ENCODE peak calls at places on chromosomes 1 and 21, in six cellular contexts. D is adrenal gland, E is activated B cell treated with CpG ODN at 0.5 μM for 24 hours, Q is lower leg skin, G is EH, O is left ventricle myocardium inferior. J is an unnamed sample.

GRCh38 chr1:214558002-214558770 is 6.8 kb upstream of the PTPN14 start:
- DNase-seq in G (peak), Q (no peak), E (no peak), D (no peak), O (no peak), J (no peak)

GRCh38 chr1:31514117-31514516 is 62.2 kb upstream of the TINAGL1 start:
- DNase-seq in E (no peak), Q (no peak), D (no peak), G (no peak), O (no peak), J (no peak)

GRCh38 chr1:94522304-94522703 is 19.3 kb downstream of the F3 start:
- DNase-seq in G (peak), E (no peak), O (no peak), Q (no peak), D (no peak), J (no peak)

GRCh38 chr1:27621067-27621920 is 13.7 kb downstream of the FGR start:
- DNase-seq in E (no peak), O (no peak), D (peak), Q (no peak), G (peak), J (no peak)

GRCh38 chr1:161216945-161217712 is 2.0 kb downstream of the FCER1G start:
- DNase-seq in O (no peak), E (no peak), Q (peak), G (peak), D (peak), J (no peak)

GRCh38 chr1:243428084-243428483 is 172.2 kb downstream of the SDCCAG8 start:
- DNase-seq in E (no peak), D (no peak), O (no peak), G (no peak), Q (no peak), J (no peak)

GRCh38 chr1:10943991-10944730 is 68.3 kb upstream of the TARDBP start:
- DNase-seq in D (peak), O (no peak), G (peak), E (no peak), Q (no peak), J (no peak)

GRCh38 chr1:204821476-204821875 is 49.2 kb upstream of the NFASC start:
- DNase-seq in E (no peak), Q (no peak), D (no peak), O (no peak), G (no peak), J (no peak)

GRCh38 chr1:226651732-226652105 is 87.4 kb downstream of the ITPKB start:
- DNase-seq in O (peak), Q (no peak), E (no peak), G (no peak), D (no peak), J (no peak)

GRCh38 chr1:53337499-53337898 is 9.6 kb upstream of the LRP8 start:
- DNase-seq in D (no peak), Q (no peak), E (no peak), O (no peak), G (no peak), J (no peak)

GRCh38 chr1:153293480-153293775 is 19.3 kb downstream of the PGLYRP3 start:
- DNase-seq in G (no peak), O (no peak), Q (no peak), D (no peak), E (no peak), J (no peak)

GRCh38 chr1:101203812-101204540 is 32.8 kb upstream of the S1PR1 start:
- DNase-seq in Q (no peak), E (no peak), G (peak), D (peak), O (no peak), J (no peak)

GRCh38 chr1:86110451-86111129 is 46.0 kb downstream of the COL24A1 start:
- DNase-seq in E (no peak), G (no peak), D (no peak), O (no peak), Q (no peak), J (no peak)

GRCh38 chr21:15005391-15005790 is 59.4 kb downstream of the NRIP1 start:
- DNase-seq in D (peak), Q (no peak), O (no peak), E (no peak), G (peak), J (peak)

GRCh38 chr1:88736633-88737248 is 52.7 kb downstream of the PKN2 start:
- DNase-seq in E (no peak), Q (no peak), G (peak), O (no peak), D (no peak), J (peak)

GRCh38 chr1:228438266-228438665 is 21.6 kb upstream of the TRIM17 start:
- DNase-seq in D (no peak), G (no peak), O (no peak), E (no peak), Q (no peak), J (no peak)

GRCh38 chr1:226542623-226543103 is 5.9 kb upstream of the STUM start:
- DNase-seq in O (peak), Q (no peak), D (peak), G (no peak), E (no peak), J (no peak)

GRCh38 chr1:245458761-245459174 is 304.0 kb downstream of the KIF26B start:
- DNase-seq in Q (no peak), O (no peak), G (peak), D (no peak), E (no peak), J (no peak)

GRCh38 chr1:219027161-219027673 is 146.5 kb upstream of the LYPLAL1 start:
- DNase-seq in Q (no peak), O (no peak), D (no peak), E (no peak), G (no peak), J (no peak)

J was measured in naive thymus-derived CD4-positive, alpha-beta T cell.